ENCODE peak calls at places on chromosome 17, in five cellular contexts. Z, F, P, M and B are unnamed samples.

GRCh38 chr17:19248923-19249574 is 11.9 kb downstream of the EPN2 start:
- DNase-seq in Z (peak), F (no peak), P (no peak), M (peak), B (peak)

GRCh38 chr17:32626371-32626770 is 139.6 kb downstream of the CDK5R1 start:
- DNase-seq in Z (no peak), F (no peak), P (no peak), M (no peak), B (no peak)

GRCh38 chr17:2396568-2397246 is 4.2 kb downstream of the MNT start:
- DNase-seq in Z (peak), F (peak), P (peak), M (peak), B (peak)

GRCh38 chr17:80969030-80969673 is 22.5 kb upstream of the CHMP6 start:
- DNase-seq in Z (no peak), F (no peak), P (no peak), M (no peak), B (no peak)

GRCh38 chr17:18859256-18859655 is 1.3 kb downstream of the PRPSAP2 start:
- DNase-seq in Z (no peak), F (no peak), P (no peak), M (no peak), B (no peak)

GRCh38 chr17:68461589-68461988 is 4.3 kb upstream of the WIPI1 start:
- DNase-seq in Z (peak), F (no peak), P (peak), M (no peak), B (no peak)

GRCh38 chr17:80313160-80313829 is 52.6 kb downstream of the RNF213 start:
- DNase-seq in Z (no peak), F (no peak), P (no peak), M (no peak), B (peak)

GRCh38 chr17:43784068-43784467 is 3.8 kb downstream of the CFAP97D1 start:
- DNase-seq in Z (no peak), F (no peak), P (no peak), M (no peak), B (no peak)

GRCh38 chr17:55717898-55718735 is 4.5 kb downstream of the TMEM100 start:
- DNase-seq in Z (peak), F (no peak), P (peak), M (peak), B (peak)

GRCh38 chr17:70313031-70313430 is 143.7 kb downstream of the KCNJ2 start:
- DNase-seq in Z (no peak), F (no peak), P (no peak), M (no peak), B (no peak)

GRCh38 chr17:66652840-66653507 is 181.9 kb upstream of the CACNG5 start:
- DNase-seq in Z (no peak), F (no peak), P (no peak), M (no peak), B (no peak)

GRCh38 chr17:27206447-27206846 is 87.5 kb upstream of the WSB1 start:
- DNase-seq in Z (peak), F (no peak), P (no peak), M (no peak), B (no peak)

GRCh38 chr17:63429766-63430165 is 16.3 kb downstream of the CYB561 start:
- DNase-seq in Z (no peak), F (no peak), P (no peak), M (no peak), B (no peak)

GRCh38 chr17:72121164-72122001 is 563 bp downstream of the SOX9 start:
- DNase-seq in Z (peak), F (no peak), P (peak), M (no peak), B (peak)

GRCh38 chr17:69954241-69954933 is 120.6 kb upstream of the KCNJ16 start:
- DNase-seq in Z (no peak), F (no peak), P (no peak), M (no peak), B (no peak)

GRCh38 chr17:36088559-36089376 is 1.2 kb downstream of the CCL3 start:
- DNase-seq in Z (no peak), F (no peak), P (no peak), M (no peak), B (no peak)

GRCh38 chr17:78933959-78934568 is 8.9 kb upstream of the TIMP2 start:
- DNase-seq in Z (peak), F (peak), P (peak), M (peak), B (peak)

GRCh38 chr17:2363318-2363717 is 26.0 kb downstream of the SGSM2 start:
- DNase-seq in Z (no peak), F (no peak), P (no peak), M (no peak), B (no peak)

DNA sequence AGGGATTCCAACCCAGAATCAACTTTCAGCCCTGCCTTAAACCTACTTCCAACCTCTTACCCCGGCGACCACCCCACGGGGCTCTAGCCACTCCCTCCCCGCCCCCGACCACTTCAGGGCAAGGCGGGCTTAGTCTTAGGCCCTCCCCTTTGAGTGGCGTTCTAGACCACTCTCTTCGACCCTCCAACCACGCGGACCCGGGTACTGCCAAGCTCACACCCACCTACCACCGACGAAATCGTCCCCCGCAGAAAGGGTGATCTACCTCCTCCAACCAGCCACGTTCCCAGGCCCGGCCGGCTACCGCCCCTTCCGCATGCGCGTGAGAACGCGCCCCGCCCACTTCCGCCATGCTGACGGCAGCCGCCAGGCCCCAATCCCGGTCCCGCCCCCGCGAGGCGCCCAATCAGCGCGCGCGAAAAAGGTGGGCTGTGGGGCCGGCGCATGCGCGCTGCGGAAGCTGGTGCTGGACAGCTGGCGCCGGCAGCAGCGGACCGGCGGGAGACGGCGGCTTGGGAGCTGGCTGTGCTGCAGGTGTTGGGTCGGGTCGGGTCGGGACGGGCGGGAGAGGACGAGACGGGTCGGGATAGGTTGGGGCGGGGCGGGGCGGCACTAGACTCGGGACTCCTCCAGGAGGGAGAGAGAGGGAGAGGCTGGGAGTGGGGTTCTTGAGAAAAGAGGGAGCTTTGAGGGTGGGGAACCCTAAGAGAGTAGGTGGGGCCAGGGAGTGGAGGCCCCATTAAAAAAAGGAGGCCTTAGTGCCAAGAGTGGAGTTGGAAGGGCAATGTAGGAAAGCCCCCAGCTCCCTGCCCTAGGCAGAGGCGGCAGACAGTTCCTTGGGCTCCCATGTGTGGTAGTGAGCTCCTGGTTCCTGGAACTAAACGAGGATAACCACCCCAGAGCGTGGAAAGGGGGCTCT is at the start of gene NAT9:
- DNase-seq in Z (peak), F (peak), P (peak), M (peak), B (peak)
- TF ChIP-seq POLR2A in Z (peak), F (peak), P (no peak), M (peak), B (peak)

DNA sequence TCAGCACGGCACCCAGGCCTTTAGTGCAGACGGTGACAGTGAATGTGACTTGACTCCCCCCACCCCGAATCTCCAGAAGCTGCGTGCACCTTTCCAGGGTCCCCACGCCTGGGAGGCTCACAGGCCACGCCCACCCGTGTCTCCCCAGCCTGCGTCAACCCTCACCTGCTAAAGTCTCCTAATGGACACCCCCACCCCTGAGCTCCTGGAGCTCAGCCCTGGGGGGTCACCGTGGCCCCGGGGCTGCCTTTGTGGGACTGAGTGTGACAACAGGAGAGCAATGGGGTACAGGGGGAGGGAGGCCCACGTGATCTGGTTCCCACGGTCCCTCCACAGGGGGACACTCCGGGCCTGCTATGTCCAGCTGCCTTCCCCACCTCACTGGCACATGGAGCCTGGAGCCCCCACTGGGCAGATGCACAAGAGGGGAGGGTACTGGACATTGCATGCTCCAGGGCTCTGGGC is 7.4 kb upstream of the FASN start:
- DNase-seq in Z (no peak), F (no peak), P (no peak), M (no peak), B (no peak)
- H3K27ac ChIP-seq in Z (peak), F (peak), P (peak), M (peak), B (peak)

GRCh38 chr17:74981318-74981978 is 6.0 kb upstream of the CDR2L start:
- DNase-seq in Z (no peak), F (no peak), P (no peak), M (no peak), B (no peak)

GRCh38 chr17:74986206-74986576 is 1.2 kb upstream of the CDR2L start:
- DNase-seq in Z (no peak), F (no peak), P (no peak), M (no peak), B (no peak)

GRCh38 chr17:74978240-74978639 is 5.7 kb upstream of the HID1 start:
- DNase-seq in Z (no peak), F (no peak), P (no peak), M (no peak), B (no peak)

GRCh38 chr17:74979408-74980146 is 7.0 kb upstream of the HID1 start:
- DNase-seq in Z (no peak), F (no peak), P (no peak), M (no peak), B (no peak)

GRCh38 chr17:74981979-74982662 is 5.3 kb upstream of the CDR2L start:
- DNase-seq in Z (peak), F (no peak), P (peak), M (peak), B (peak)
- TF ChIP-seq POLR2A in Z (peak), F (peak), P (no peak), M (peak), B (peak)

DNA sequence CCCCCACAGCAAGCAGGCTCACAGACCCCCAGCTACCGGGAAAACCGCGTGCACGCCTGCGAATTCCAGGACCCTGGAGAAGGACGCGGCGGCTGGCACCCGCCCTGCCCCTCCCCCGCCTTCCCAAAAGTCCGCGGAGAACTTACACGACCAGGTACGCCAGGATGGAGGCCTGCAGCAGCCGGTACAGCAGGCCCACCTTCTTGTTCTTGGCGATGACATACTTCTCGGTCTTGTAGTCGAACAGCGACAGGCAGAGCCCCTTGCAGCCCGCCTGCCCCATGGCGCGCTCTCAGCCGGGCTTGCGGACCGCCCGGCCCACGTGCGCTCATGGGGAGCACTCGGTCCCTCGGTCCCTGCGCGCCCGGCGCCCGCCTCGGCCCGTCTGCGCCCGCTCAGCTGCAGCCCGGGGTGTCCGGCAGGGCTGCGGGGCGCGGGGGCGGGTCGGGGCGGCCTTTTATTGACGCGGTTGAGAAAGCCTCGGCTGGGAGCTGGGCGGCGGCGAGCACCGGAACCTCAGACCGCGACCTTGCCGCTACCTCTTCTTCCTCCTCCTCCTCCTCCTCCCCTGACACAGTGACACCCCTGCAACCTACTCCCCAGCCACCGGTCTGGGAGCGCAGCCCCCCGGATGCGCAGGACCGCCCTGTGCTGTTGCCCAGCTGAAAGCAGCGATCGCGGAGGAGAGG is at the start of gene P2RX5:
- DNase-seq in Z (peak), F (no peak), P (no peak), M (no peak), B (peak)
- H3K27ac ChIP-seq in Z (peak), F (no peak), P (no peak), M (no peak), B (peak)

GRCh38 chr17:41665566-41666335 is 22.9 kb upstream of the EIF1 start:
- DNase-seq in Z (peak), F (peak), P (peak), M (peak), B (peak)
- TF ChIP-seq POLR2A in Z (peak), F (peak), P (no peak), M (peak), B (peak)

GRCh38 chr17:58993322-58993721 is 113.4 kb downstream of the TRIM37 start:
- DNase-seq in Z (no peak), F (no peak), P (no peak), M (no peak), B (no peak)
- H3K27ac ChIP-seq in Z (no peak), F (no peak), P (no peak), M (no peak), B (peak)

GRCh38 chr17:51164911-51165679 is 1.1 kb upstream of the NME2 start:
- DNase-seq in Z (no peak), F (no peak), P (no peak), M (no peak), B (no peak)
- TF ChIP-seq POLR2A in Z (no peak), F (no peak), P (no peak), M (no peak), B (no peak)

DNA sequence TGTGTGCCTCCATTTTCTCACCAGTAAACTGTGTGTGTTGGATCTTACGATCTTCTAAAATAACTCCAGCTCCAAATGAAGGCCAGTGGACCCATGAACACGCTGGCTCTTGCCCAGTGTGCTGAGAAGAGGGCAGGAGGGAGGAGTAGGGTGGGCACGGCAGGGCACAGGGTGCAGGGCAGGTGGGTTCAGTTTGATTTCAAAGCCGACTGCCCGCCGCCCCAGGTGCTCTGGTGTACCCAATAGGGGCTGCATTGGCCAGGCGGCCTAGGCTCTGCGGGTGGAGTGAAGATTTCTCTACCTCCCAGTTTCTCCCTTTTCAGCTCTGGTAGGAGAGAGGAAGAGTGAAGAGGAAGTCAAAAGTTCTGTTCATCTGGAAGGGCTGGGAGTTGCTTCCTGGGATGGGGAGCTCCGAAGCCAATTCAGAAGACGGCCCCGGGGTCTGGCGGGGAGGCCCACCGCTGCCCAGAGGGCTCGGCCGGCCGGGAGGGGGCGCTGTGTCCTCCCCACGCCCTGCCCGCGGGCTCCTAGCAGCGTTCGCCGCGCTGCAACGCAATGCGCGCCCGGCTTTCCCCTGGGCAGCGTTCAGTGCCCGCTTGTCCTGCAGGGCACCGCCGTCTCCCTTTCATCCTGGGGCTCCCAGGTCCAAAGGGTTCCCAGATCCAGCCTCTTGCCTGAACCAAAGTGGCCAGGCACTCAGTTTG is 1.1 kb upstream of the CRHR1 start:
- DNase-seq in Z (no peak), F (no peak), P (no peak), M (no peak), B (no peak)
- H3K27ac ChIP-seq in Z (no peak), F (no peak), P (no peak), M (no peak), B (no peak)

GRCh38 chr17:50459081-50459676 is 9.5 kb downstream of the CHAD start:
- DNase-seq in Z (peak), F (no peak), P (no peak), M (peak), B (no peak)
- TF ChIP-seq POLR2A in Z (no peak), F (no peak), P (no peak), M (no peak), B (no peak)